ENCODE peak calls at places on chromosome 17, in eight cellular contexts. Y is iPS DF 6.9; W is CD8-positive, alpha-beta T cell; G is CD4-positive, CD25-positive, alpha-beta regulatory T cell; N is A549; S is gastrocnemius medialis; X is naive thymus-derived CD4-positive, alpha-beta T cell; L is uterus. F is an unnamed sample. For H3K4me1, the result is how much of the 10 kb centered on the place peaks cover.

GRCh38 chr17:63524051-63524450 is 893 bp downstream of the KCNH6 start:
- DNase-seq in Y (no peak), W (no peak), G (no peak), N (no peak), S (no peak), X (no peak), L (no peak), F (no peak)

GRCh38 chr17:4440690-4441686 is 7.2 kb downstream of the SPNS3 start:
- DNase-seq in Y (no peak), W (no peak), G (no peak), N (no peak), S (no peak), X (no peak), L (peak), F (no peak)

GRCh38 chr17:62597920-62598319 is 29.6 kb upstream of the MRC2 start:
- DNase-seq in Y (no peak), W (no peak), G (no peak), N (no peak), S (no peak), X (no peak), L (peak), F (no peak)

GRCh38 chr17:419073-419735 is 66.6 kb upstream of the RPH3AL start:
- DNase-seq in Y (no peak), W (no peak), G (peak), N (no peak), S (no peak), X (peak), L (no peak), F (peak)

GRCh38 chr17:67628580-67629013 is 89.1 kb upstream of the NOL11 start:
- DNase-seq in Y (no peak), W (no peak), G (no peak), N (peak), S (no peak), X (no peak), L (no peak), F (no peak)

GRCh38 chr17:39981207-39982068 is 831 bp downstream of the PSMD3 start:
- DNase-seq in Y (no peak), W (no peak), G (no peak), N (no peak), S (no peak), X (no peak), L (no peak), F (no peak)

GRCh38 chr17:2721603-2722002 is 10.0 kb upstream of the CLUH start:
- DNase-seq in Y (no peak), W (no peak), G (no peak), N (no peak), S (no peak), X (no peak), L (no peak), F (no peak)

GRCh38 chr17:72219824-72220473 is 99.1 kb downstream of the SOX9 start:
- DNase-seq in Y (no peak), W (no peak), G (no peak), N (no peak), S (no peak), X (no peak), L (no peak), F (no peak)

GRCh38 chr17:81477173-81477572 is 35.4 kb downstream of the ACTG1 start:
- DNase-seq in Y (no peak), W (no peak), G (no peak), N (no peak), S (no peak), X (no peak), L (no peak), F (no peak)

GRCh38 chr17:76548378-76549214 is 8.8 kb downstream of the PRCD start:
- DNase-seq in Y (no peak), W (no peak), G (no peak), N (no peak), S (no peak), X (no peak), L (no peak), F (no peak)

GRCh38 chr17:38598536-38598935 is 7.2 kb downstream of the SRCIN1 start:
- DNase-seq in Y (peak), W (no peak), G (no peak), N (peak), S (no peak), X (no peak), L (no peak), F (no peak)

GRCh38 chr17:31918701-31919128 is 17.2 kb upstream of the UTP6 start:
- DNase-seq in Y (no peak), W (no peak), G (no peak), N (peak), S (no peak), X (no peak), L (no peak), F (no peak)

GRCh38 chr17:63665527-63666214 is 34.3 kb downstream of the LIMD2 start:
- DNase-seq in Y (no peak), W (no peak), G (no peak), N (no peak), S (no peak), X (no peak), L (no peak), F (no peak)

GRCh38 chr17:79811036-79811887 is 14.4 kb upstream of the CBX8 start:
- DNase-seq in Y (no peak), W (no peak), G (no peak), N (peak), S (no peak), X (peak), L (no peak), F (no peak)

GRCh38 chr17:78650093-78650715 is 73.0 kb upstream of the DNAH17 start:
- DNase-seq in Y (no peak), W (no peak), G (no peak), N (peak), S (no peak), X (no peak), L (no peak), F (no peak)

GRCh38 chr17:78653382-78653781 is 76.2 kb upstream of the DNAH17 start:
- DNase-seq in Y (no peak), W (no peak), G (no peak), N (peak), S (no peak), X (no peak), L (no peak), F (no peak)

GRCh38 chr17:78652913-78653312 is 75.7 kb upstream of the DNAH17 start:
- DNase-seq in Y (no peak), W (no peak), G (no peak), N (no peak), S (no peak), X (no peak), L (no peak), F (no peak)

GRCh38 chr17:78652024-78652423 is 74.8 kb upstream of the DNAH17 start:
- DNase-seq in Y (no peak), W (no peak), G (no peak), N (no peak), S (no peak), X (no peak), L (no peak), F (no peak)

DNA sequence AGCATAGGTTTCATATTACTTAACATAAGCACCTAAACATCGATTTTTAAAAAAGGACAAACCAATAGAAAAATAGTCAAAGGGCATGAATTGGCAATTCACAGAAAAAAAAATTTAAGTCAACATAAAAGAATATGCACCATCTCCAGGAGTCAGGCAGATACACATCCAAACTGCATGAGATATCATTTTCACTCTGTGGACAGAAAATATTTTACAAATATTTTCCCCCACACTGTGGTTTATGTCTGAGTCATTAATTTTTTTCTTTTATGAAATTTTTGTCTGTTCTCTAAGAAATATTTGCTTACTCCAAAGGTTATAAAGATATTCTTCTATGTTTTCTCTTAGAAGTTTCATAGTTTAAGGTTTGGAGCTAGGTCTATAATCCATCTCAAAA is 74.4 kb upstream of the DNAH17 start:
- DNase-seq in Y (no peak), W (no peak), G (no peak), N (no peak), S (no peak), X (no peak), L (no peak), F (no peak)
- H3K4me1 ChIP-seq in Y (under half), W (under half), G (under half), N (under half), S (under half), X (under half), L (under half), F (under half)

GRCh38 chr17:7557147-7557764 is 1.3 kb upstream of the TNFSF13 start:
- DNase-seq in Y (no peak), W (no peak), G (no peak), N (no peak), S (no peak), X (no peak), L (no peak), F (no peak)

GRCh38 chr17:7559307-7560171 is 989 bp downstream of the TNFSF13 start:
- DNase-seq in Y (no peak), W (no peak), G (no peak), N (no peak), S (no peak), X (no peak), L (no peak), F (no peak)

GRCh38 chr17:7557825-7558543 is 566 bp upstream of the TNFSF13 start:
- DNase-seq in Y (no peak), W (no peak), G (no peak), N (peak), S (peak), X (no peak), L (peak), F (no peak)

GRCh38 chr17:7560172-7561027 is 1.3 kb upstream of the SENP3 start:
- DNase-seq in Y (peak), W (no peak), G (no peak), N (peak), S (no peak), X (no peak), L (peak), F (no peak)

DNA sequence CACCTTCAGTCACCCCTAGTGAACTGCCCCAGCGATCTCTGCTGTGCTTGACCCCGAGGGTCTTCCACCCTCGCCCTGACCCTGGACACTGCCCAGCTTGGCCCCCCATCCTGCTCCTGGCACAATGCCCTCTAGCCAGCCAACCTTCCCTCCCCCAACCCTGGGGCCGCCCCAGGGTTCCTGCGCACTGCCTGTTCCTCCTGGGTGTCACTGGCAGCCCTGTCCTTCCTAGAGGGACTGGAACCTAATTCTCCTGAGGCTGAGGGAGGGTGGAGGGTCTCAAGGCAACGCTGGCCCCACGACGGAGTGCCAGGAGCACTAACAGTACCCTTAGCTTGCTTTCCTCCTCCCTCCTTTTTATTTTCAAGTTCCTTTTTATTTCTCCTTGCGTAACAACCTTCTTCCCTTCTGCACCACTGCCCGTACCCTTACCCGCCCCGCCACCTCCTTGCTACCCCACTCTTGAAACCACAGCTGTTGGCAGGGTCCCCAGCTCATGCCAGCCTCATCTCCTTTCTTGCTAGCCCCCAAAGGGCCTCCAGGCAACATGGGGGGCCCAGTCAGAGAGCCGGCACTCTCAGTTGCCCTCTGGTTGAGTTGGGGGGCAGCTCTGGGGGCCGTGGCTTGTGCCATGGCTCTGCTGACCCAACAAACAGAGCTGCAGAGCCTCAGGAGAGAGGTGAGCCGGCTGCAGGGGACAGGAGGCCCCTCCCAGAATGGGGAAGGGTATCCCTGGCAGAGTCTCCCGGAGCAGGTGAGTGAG is at the start of gene TNFSF13:
- DNase-seq in Y (no peak), W (no peak), G (no peak), N (no peak), S (no peak), X (no peak), L (no peak), F (no peak)
- H3K4me1 ChIP-seq in Y (under half), W (under half), G (under half), N (under half), S (under half), X (half or more), L (under half), F (under half)

GRCh38 chr17:47704116-47704515 is 10.2 kb downstream of the TBKBP1 start:
- DNase-seq in Y (no peak), W (no peak), G (no peak), N (no peak), S (no peak), X (no peak), L (no peak), F (no peak)

GRCh38 chr17:47702391-47702995 is 8.5 kb downstream of the TBKBP1 start:
- DNase-seq in Y (no peak), W (no peak), G (no peak), N (no peak), S (no peak), X (no peak), L (no peak), F (no peak)

GRCh38 chr17:47704781-47705180 is 10.8 kb downstream of the TBKBP1 start:
- DNase-seq in Y (no peak), W (no peak), G (no peak), N (no peak), S (no peak), X (no peak), L (no peak), F (peak)

GRCh38 chr17:47703191-47703591 is 9.2 kb downstream of the TBKBP1 start:
- DNase-seq in Y (no peak), W (no peak), G (peak), N (no peak), S (no peak), X (peak), L (no peak), F (peak)

DNA sequence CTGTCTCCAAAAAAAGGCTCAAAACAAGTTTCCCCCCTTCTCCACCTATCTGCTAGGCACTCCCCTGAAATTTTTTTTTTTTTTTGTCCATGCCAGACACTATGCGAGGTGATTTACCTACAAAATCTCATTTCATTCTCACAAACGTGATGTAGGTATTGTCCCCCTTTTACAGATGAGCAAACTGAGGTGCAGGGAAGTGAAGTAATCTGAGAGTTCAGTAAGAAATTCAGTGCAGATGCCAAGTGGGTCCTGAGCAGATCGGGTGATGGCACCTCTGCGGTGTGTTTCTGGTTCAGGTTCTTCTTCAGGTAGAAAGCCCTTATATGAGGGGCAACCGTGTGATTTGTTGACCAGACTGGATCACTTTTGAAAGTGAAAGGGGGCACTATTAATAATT is 9.7 kb downstream of the TBKBP1 start:
- DNase-seq in Y (no peak), W (no peak), G (no peak), N (no peak), S (no peak), X (no peak), L (no peak), F (no peak)
- H3K4me1 ChIP-seq in Y (under half), W (half or more), G (half or more), N (under half), S (under half), X (half or more), L (under half), F (half or more)

GRCh38 chr17:42183741-42184711 is 1.2 kb downstream of the HCRT start:
- DNase-seq in Y (no peak), W (peak), G (peak), N (peak), S (peak), X (peak), L (peak), F (peak)
- H3K4me1 ChIP-seq in Y (under half), W (under half), G (under half), N (under half), S (under half), X (under half), L (under half), F (half or more)

GRCh38 chr17:35716173-35716572 is 15.3 kb upstream of the RASL10B start:
- DNase-seq in Y (no peak), W (no peak), G (no peak), N (no peak), S (no peak), X (no peak), L (no peak), F (no peak)

GRCh38 chr17:35715416-35715815 is 16.0 kb upstream of the RASL10B start:
- DNase-seq in Y (no peak), W (no peak), G (no peak), N (no peak), S (no peak), X (no peak), L (no peak), F (no peak)

GRCh38 chr17:35713069-35713728 is 18.2 kb upstream of the RASL10B start:
- DNase-seq in Y (no peak), W (no peak), G (no peak), N (no peak), S (peak), X (no peak), L (no peak), F (no peak)

GRCh38 chr17:35716897-35717839 is 14.3 kb upstream of the RASL10B start:
- DNase-seq in Y (no peak), W (no peak), G (no peak), N (no peak), S (no peak), X (no peak), L (no peak), F (no peak)

DNA sequence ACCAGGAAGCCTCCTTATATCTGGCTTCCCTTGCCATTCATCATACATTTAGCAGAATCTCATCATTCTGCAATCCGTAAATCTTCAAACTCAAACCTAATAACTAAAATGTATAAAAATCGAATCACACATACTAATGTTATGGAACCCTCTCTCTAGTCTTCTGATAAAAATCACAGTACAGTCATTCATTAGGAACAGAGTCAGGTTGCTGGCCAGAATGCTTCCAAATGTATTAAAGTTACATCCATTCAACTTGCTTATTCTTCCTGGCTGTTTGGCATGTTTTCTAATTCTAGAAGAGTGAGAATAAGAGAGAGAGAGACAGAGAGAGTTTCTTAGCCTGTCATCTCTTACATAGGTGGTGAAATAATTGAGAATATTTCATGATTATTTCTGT is 16.5 kb upstream of the RASL10B start:
- DNase-seq in Y (no peak), W (no peak), G (no peak), N (no peak), S (no peak), X (no peak), L (no peak), F (no peak)
- H3K4me1 ChIP-seq in Y (under half), W (under half), G (under half), N (under half), S (half or more), X (under half), L (under half), F (under half)

GRCh38 chr17:65533855-65534457 is 27.5 kb downstream of the AXIN2 start:
- DNase-seq in Y (no peak), W (no peak), G (no peak), N (no peak), S (no peak), X (no peak), L (no peak), F (no peak)
- H3K4me1 ChIP-seq in Y (under half), W (under half), G (under half), N (under half), S (under half), X (under half), L (under half), F (under half)

F was measured in CD4-positive, alpha-beta memory T cell.